ENCODE peak calls at places on chromosomes 6 and 20, in eight cellular contexts. I is neural progenitor cell, X is PC-9, S is astrocyte, B is HepG2, L is GM12878, K is K562, Z is hepatocyte. N is an unnamed sample.

GRCh38 chr6:136117081-136117480 is 133.0 kb downstream of the MTFR2 start:
- DNase-seq in I (no peak), X (no peak), S (no peak), B (no peak), L (no peak), K (no peak), Z (no peak), N (no peak)

GRCh38 chr20:64048402-64049044 is 916 bp downstream of the SOX18 start:
- DNase-seq in I (peak), X (no peak), S (no peak), B (no peak), L (no peak), K (peak), Z (no peak), N (no peak)

GRCh38 chr6:169906741-169907418 is 155.5 kb downstream of the ERMARD start:
- DNase-seq in I (no peak), X (no peak), S (no peak), B (no peak), L (no peak), K (no peak), Z (no peak), N (no peak)

GRCh38 chr6:98560418-98560817 is 274.0 kb upstream of the POU3F2 start:
- DNase-seq in I (no peak), X (no peak), S (no peak), B (no peak), L (no peak), K (no peak), Z (no peak), N (no peak)

GRCh38 chr20:3690413-3690812 is 8.6 kb upstream of the ADAM33 start:
- DNase-seq in I (no peak), X (no peak), S (no peak), B (no peak), L (no peak), K (no peak), Z (no peak), N (no peak)

GRCh38 chr20:4869290-4870193 is 131.8 kb downstream of the SLC23A2 start:
- DNase-seq in I (no peak), X (peak), S (peak), B (no peak), L (no peak), K (no peak), Z (peak), N (no peak)

GRCh38 chr6:125688138-125688537 is 61.3 kb upstream of the HEY2 start:
- DNase-seq in I (no peak), X (peak), S (no peak), B (no peak), L (no peak), K (no peak), Z (no peak), N (no peak)

GRCh38 chr20:37651932-37652331 is 41.9 kb upstream of the CTNNBL1 start:
- DNase-seq in I (peak), X (no peak), S (no peak), B (peak), L (no peak), K (no peak), Z (no peak), N (peak)

GRCh38 chr20:55116598-55116997 is 641.2 kb downstream of the DOK5 start:
- DNase-seq in I (no peak), X (no peak), S (no peak), B (no peak), L (peak), K (no peak), Z (no peak), N (no peak)

GRCh38 chr20:59455392-59456341 is 148.7 kb upstream of the PHACTR3 start:
- DNase-seq in I (peak), X (peak), S (no peak), B (no peak), L (no peak), K (peak), Z (peak), N (no peak)

GRCh38 chr20:22984611-22985010 is 50.5 kb upstream of the SSTR4 start:
- DNase-seq in I (no peak), X (no peak), S (no peak), B (no peak), L (no peak), K (no peak), Z (no peak), N (peak)

GRCh38 chr6:7726416-7727149 is 684 bp downstream of the BMP6 start:
- DNase-seq in I (peak), X (no peak), S (no peak), B (no peak), L (no peak), K (peak), Z (peak), N (no peak)

GRCh38 chr20:2172305-2173175 is 70.9 kb downstream of the STK35 start:
- DNase-seq in I (peak), X (no peak), S (peak), B (peak), L (peak), K (peak), Z (peak), N (peak)

GRCh38 chr20:49916146-49917002 is 1.0 kb upstream of the SPATA2 start:
- DNase-seq in I (no peak), X (peak), S (peak), B (peak), L (no peak), K (peak), Z (peak), N (no peak)

GRCh38 chr6:14269434-14269833 is 151.9 kb downstream of the CD83 start:
- DNase-seq in I (no peak), X (no peak), S (no peak), B (no peak), L (no peak), K (no peak), Z (no peak), N (peak)

GRCh38 chr20:59751075-59751711 is 146.9 kb downstream of the PHACTR3 start:
- DNase-seq in I (peak), X (no peak), S (no peak), B (peak), L (peak), K (peak), Z (peak), N (peak)

GRCh38 chr6:42230320-42231034 is 12.8 kb upstream of the MRPS10 start:
- DNase-seq in I (no peak), X (no peak), S (no peak), B (no peak), L (no peak), K (no peak), Z (no peak), N (no peak)

GRCh38 chr20:58870293-58871014 is 17.9 kb downstream of the GNAS start:
- DNase-seq in I (peak), X (no peak), S (no peak), B (peak), L (no peak), K (peak), Z (peak), N (peak)

GRCh38 chr6:154995241-154996162 is at the start of gene TIAM2:
- DNase-seq in I (peak), X (no peak), S (no peak), B (no peak), L (no peak), K (no peak), Z (peak), N (no peak)

GRCh38 chr6:40923326-40923725 is 115.7 kb downstream of the UNC5CL start:
- DNase-seq in I (peak), X (no peak), S (no peak), B (no peak), L (no peak), K (no peak), Z (no peak), N (no peak)

GRCh38 chr6:142867988-142868818 is 76.8 kb downstream of the HIVEP2 start:
- DNase-seq in I (no peak), X (peak), S (peak), B (peak), L (no peak), K (no peak), Z (no peak), N (no peak)

GRCh38 chr20:38790210-38791053 is 15.1 kb upstream of the PPP1R16B start:
- DNase-seq in I (peak), X (peak), S (peak), B (peak), L (no peak), K (peak), Z (peak), N (peak)

GRCh38 chr20:7858851-7859250 is 81.4 kb downstream of the HAO1 start:
- DNase-seq in I (no peak), X (no peak), S (no peak), B (no peak), L (no peak), K (no peak), Z (no peak), N (no peak)

GRCh38 chr6:56727097-56727845 is 84.6 kb upstream of the DST start:
- DNase-seq in I (no peak), X (peak), S (peak), B (peak), L (no peak), K (no peak), Z (peak), N (no peak)

GRCh38 chr6:125510405-125510804 is 208.6 kb upstream of the HDDC2 start:
- DNase-seq in I (no peak), X (no peak), S (no peak), B (no peak), L (no peak), K (no peak), Z (no peak), N (no peak)

GRCh38 chr20:10654630-10655029 is 19.2 kb downstream of the JAG1 start:
- DNase-seq in I (peak), X (no peak), S (no peak), B (no peak), L (peak), K (no peak), Z (peak), N (no peak)

GRCh38 chr6:150006961-150007464 is 18.3 kb downstream of the RAET1L start:
- DNase-seq in I (peak), X (no peak), S (no peak), B (no peak), L (no peak), K (peak), Z (peak), N (peak)

GRCh38 chr20:62975251-62975770 is 22.8 kb downstream of the SLC17A9 start:
- DNase-seq in I (no peak), X (no peak), S (no peak), B (no peak), L (no peak), K (no peak), Z (no peak), N (no peak)

GRCh38 chr20:62970307-62971210 is 18.1 kb downstream of the SLC17A9 start:
- DNase-seq in I (no peak), X (no peak), S (no peak), B (no peak), L (no peak), K (no peak), Z (no peak), N (no peak)

GRCh38 chr20:62971211-62971949 is 18.9 kb downstream of the SLC17A9 start:
- DNase-seq in I (no peak), X (no peak), S (no peak), B (no peak), L (no peak), K (no peak), Z (no peak), N (no peak)

GRCh38 chr20:62972270-62973032 is 19.9 kb downstream of the SLC17A9 start:
- DNase-seq in I (peak), X (peak), S (peak), B (peak), L (peak), K (peak), Z (peak), N (peak)

DNA sequence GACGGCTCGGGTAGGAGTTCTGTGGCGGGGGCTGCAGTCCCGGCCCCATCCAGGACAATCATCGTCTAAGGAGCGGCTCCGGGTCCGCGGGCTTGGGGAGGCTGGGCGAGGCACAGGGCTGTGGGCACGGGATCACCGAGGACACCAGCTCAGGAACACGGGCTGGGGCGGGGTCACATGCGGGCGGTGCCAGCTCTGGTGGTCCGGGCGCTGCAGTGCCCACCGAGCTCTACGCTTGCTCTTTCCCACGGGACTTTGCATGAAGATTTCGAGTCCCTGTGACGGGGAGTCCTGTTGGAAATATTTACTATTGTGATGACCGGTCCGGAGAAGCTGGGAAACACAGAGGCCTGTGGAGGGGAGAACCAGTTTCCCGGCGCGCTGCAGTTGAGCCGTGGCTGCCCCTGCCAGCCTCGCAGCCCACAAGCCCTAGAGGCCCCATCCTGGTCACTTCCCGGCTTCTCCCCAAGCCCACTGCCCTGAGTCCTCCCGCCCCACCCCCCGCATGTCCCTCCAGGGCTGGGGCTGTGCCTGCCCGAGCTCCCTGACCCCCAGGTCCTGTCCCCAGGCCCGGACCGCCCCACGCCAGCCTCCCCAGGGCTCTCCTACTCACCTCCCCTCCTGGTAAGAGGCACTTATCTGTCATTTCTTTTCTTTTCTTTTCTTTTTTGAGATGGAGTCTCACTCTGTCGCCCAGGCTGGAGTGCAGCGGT is 20.7 kb downstream of the SLC17A9 start:
- DNase-seq in I (no peak), X (no peak), S (no peak), B (no peak), L (no peak), K (no peak), Z (no peak), N (no peak)
- TF ChIP-seq EZH2 in I (peak), X (no peak), S (peak), B (peak), L (no peak), K (no peak), Z (no peak), N (no peak)

DNA sequence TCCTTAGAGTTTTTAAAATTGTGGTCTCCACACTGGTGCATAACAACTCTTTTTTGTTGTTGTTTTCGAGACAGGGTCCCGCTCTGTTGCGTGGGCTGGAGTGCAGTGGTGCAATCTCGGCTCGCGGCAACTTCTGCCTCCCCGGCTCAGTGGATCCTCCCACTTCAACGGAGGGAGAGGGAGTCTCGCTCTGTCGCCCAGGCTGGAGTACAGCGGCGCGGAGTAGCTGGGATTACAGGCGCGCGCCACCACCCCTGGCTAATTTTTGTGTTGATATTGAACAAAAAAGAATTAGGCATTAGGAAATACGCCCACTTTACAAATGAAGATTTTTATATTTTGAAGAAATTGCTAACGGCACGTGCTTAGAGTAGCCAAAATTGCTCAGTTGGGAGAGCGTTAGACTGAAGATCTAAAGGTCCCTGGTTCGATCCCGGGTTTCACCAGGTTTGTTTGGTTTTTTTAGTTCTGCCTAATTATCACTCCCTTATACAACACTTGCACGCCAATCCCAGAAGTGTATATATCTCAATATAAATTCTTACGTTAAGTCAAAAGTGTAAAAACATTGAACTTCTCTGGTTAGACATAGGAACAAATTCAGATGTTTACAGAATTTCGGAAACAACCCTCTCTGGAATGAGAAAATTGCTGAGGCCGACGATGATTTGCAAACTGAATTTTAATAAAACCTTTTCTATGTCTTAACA is 159.6 kb downstream of the TRIM27 start:
- DNase-seq in I (no peak), X (no peak), S (no peak), B (no peak), L (no peak), K (peak), Z (no peak), N (no peak)
- TF ChIP-seq EZH2 in I (peak), X (no peak), S (no peak), B (no peak), L (no peak), K (no peak), Z (peak), N (no peak)

GRCh38 chr6:3226422-3227362 is 761 bp downstream of the TUBB2B start:
- DNase-seq in I (peak), X (no peak), S (peak), B (no peak), L (no peak), K (peak), Z (peak), N (no peak)
- TF ChIP-seq EZH2 in I (no peak), X (no peak), S (peak), B (peak), L (no peak), K (no peak), Z (no peak), N (no peak)

GRCh38 chr6:112310439-112311154 is 36.5 kb upstream of the RFPL4B start:
- DNase-seq in I (no peak), X (no peak), S (no peak), B (no peak), L (no peak), K (no peak), Z (no peak), N (no peak)

GRCh38 chr6:112309244-112309643 is 37.9 kb upstream of the RFPL4B start:
- DNase-seq in I (no peak), X (no peak), S (no peak), B (no peak), L (no peak), K (no peak), Z (no peak), N (no peak)

GRCh38 chr6:112308476-112308875 is 38.7 kb upstream of the RFPL4B start:
- DNase-seq in I (no peak), X (no peak), S (no peak), B (no peak), L (no peak), K (no peak), Z (no peak), N (no peak)

GRCh38 chr6:112305795-112306194 is 41.3 kb upstream of the RFPL4B start:
- DNase-seq in I (no peak), X (peak), S (no peak), B (no peak), L (no peak), K (no peak), Z (no peak), N (no peak)

DNA sequence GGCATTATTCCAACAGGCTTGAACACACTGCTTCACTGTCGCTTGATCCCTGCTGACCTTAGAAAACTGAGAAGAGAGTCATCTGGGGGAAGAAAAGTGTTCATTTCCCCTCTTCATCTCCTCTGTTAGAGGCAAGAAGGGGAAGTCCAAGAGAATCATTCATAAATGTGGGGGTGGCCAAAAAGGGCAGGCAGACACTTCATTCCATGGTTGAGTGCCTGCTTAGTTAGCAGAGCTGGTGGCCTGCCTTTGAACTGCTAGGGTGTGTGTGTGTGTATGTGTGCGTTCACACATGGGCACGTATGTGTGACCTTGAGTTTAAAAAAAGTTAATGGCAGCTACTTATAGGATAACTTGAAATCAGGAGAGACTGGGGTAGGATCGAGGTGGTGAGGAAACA is 39.4 kb upstream of the RFPL4B start:
- DNase-seq in I (no peak), X (no peak), S (no peak), B (no peak), L (peak), K (no peak), Z (no peak), N (no peak)
- TF ChIP-seq EZH2 in I (no peak), X (no peak), S (no peak), B (no peak), L (no peak), K (no peak), Z (no peak), N (no peak)

GRCh38 chr6:26272171-26272631 is 92.8 kb upstream of the BTN3A2 start:
- DNase-seq in I (peak), X (no peak), S (no peak), B (no peak), L (no peak), K (no peak), Z (peak), N (peak)
- TF ChIP-seq EZH2 in I (no peak), X (no peak), S (no peak), B (no peak), L (no peak), K (no peak), Z (no peak), N (no peak)

N was measured in DND-41.